ENCODE peak calls at places on chromosomes 16 and 17, in five cellular contexts. R is erythroblast, C is NCI-H345, Q is amniotic epithelial cell, A is midbrain. L is an unnamed sample.

GRCh38 chr17:58335061-58335731 is 6.6 kb upstream of the TSPOAP1 start:
- DNase-seq in A (no peak), R (peak; percentile 48), C (no peak), Q (no peak), L (no peak)

GRCh38 chr16:53201900-53202299 is 147.1 kb downstream of the CHD9 start:
- DNase-seq in R (no peak), C (no peak), Q (no peak), A (no peak), L (no peak)

GRCh38 chr16:8632675-8633182 is 11.2 kb downstream of the METTL22 start:
- DNase-seq in C (no peak), Q (no peak), R (no peak), A (no peak), L (no peak)

GRCh38 chr17:63550816-63551639 is 751 bp downstream of the DCAF7 start:
- DNase-seq in Q (peak; percentile 26), C (no peak), A (no peak), R (peak; percentile 69), L (no peak)

GRCh38 chr16:78893340-78893739 is 707.2 kb downstream of the MAF start:
- DNase-seq in A (no peak), C (no peak), Q (no peak), R (no peak), L (no peak)

GRCh38 chr16:76970087-76970744 is 220.8 kb upstream of the MON1B start:
- DNase-seq in R (no peak), C (no peak), A (no peak), Q (peak; percentile 48), L (no peak)

GRCh38 chr16:76926595-76926994 is 264.4 kb upstream of the MON1B start:
- DNase-seq in A (no peak), C (no peak), Q (peak; percentile 63), R (no peak), L (no peak)

GRCh38 chr16:88595101-88595500 is 24.9 kb downstream of the ZC3H18 start:
- DNase-seq in A (no peak), Q (no peak), C (no peak), R (no peak), L (no peak)

GRCh38 chr16:70692481-70693203 is 6.8 kb upstream of the MTSS2 start:
- DNase-seq in Q (no peak), A (peak; percentile 17), R (no peak), C (no peak), L (no peak)